ENCODE peak calls at places on chromosomes 13 and 19, in ten cellular contexts. One of them, this sample, is unnamed.
A peak's percentile ranks its signal among the peaks of the same experiment; 100 is the strongest.

GRCh38 chr13:43720780-43721397 is 65.9 kb downstream of the ENOX1 start:
- DNase-seq in T-cell: no peak
- DNase-seq in sciatic nerve: no peak
- DNase-seq in omental fat pad: no peak
- DNase-seq in iPS-NIHi11: no peak
- DNase-seq in fibroblast of lung: no peak
- DNase-seq in NCI-H1105: no peak
- DNase-seq in Daoy: no peak
- DNase-seq in activated CD4-positive, alpha-beta T cell treated with anti-CD3 and anti-CD28 coated beads, Interleukin-2, amount 50 U/mL, for 1 hour: no peak
- DNase-seq in substantia nigra: no peak
- DNase-seq in this sample: no peak

GRCh38 chr19:8131517-8131916 is 17.9 kb downstream of the FBN3 start:
- DNase-seq in T-cell: no peak
- DNase-seq in sciatic nerve: no peak
- DNase-seq in omental fat pad: no peak
- DNase-seq in iPS-NIHi11: no peak
- DNase-seq in fibroblast of lung: no peak
- DNase-seq in NCI-H1105: no peak
- DNase-seq in Daoy: no peak
- DNase-seq in activated CD4-positive, alpha-beta T cell treated with anti-CD3 and anti-CD28 coated beads, Interleukin-2, amount 50 U/mL, for 1 hour: no peak
- DNase-seq in substantia nigra: no peak
- DNase-seq in this sample: no peak

GRCh38 chr19:612941-613340 is 20.4 kb downstream of the POLRMT start:
- DNase-seq in T-cell: no peak
- DNase-seq in sciatic nerve: no peak
- DNase-seq in omental fat pad: no peak
- DNase-seq in iPS-NIHi11: no peak
- DNase-seq in fibroblast of lung: no peak
- DNase-seq in NCI-H1105: no peak
- DNase-seq in Daoy: no peak
- DNase-seq in activated CD4-positive, alpha-beta T cell treated with anti-CD3 and anti-CD28 coated beads, Interleukin-2, amount 50 U/mL, for 1 hour: no peak
- DNase-seq in substantia nigra: no peak
- DNase-seq in this sample: no peak

GRCh38 chr19:40721140-40721486 is 4.2 kb downstream of the ITPKC start:
- DNase-seq in T-cell: no peak
- DNase-seq in sciatic nerve: no peak
- DNase-seq in omental fat pad: no peak
- DNase-seq in iPS-NIHi11: no peak
- DNase-seq in fibroblast of lung: no peak
- DNase-seq in NCI-H1105: no peak
- DNase-seq in Daoy: no peak
- DNase-seq in activated CD4-positive, alpha-beta T cell treated with anti-CD3 and anti-CD28 coated beads, Interleukin-2, amount 50 U/mL, for 1 hour: no peak
- DNase-seq in substantia nigra: no peak
- DNase-seq in this sample: no peak

GRCh38 chr13:41900918-41901317 is 60.0 kb downstream of the VWA8 start:
- DNase-seq in T-cell: no peak
- DNase-seq in sciatic nerve: no peak
- DNase-seq in omental fat pad: no peak
- DNase-seq in iPS-NIHi11: no peak
- DNase-seq in fibroblast of lung: no peak
- DNase-seq in NCI-H1105: no peak
- DNase-seq in Daoy: peak; percentile 3
- DNase-seq in activated CD4-positive, alpha-beta T cell treated with anti-CD3 and anti-CD28 coated beads, Interleukin-2, amount 50 U/mL, for 1 hour: no peak
- DNase-seq in substantia nigra: no peak
- DNase-seq in this sample: no peak

GRCh38 chr13:51765142-51765515 is 38.8 kb downstream of the DHRS12 start:
- DNase-seq in T-cell: no peak
- DNase-seq in sciatic nerve: no peak
- DNase-seq in omental fat pad: no peak
- DNase-seq in iPS-NIHi11: no peak
- DNase-seq in fibroblast of lung: no peak
- DNase-seq in NCI-H1105: no peak
- DNase-seq in Daoy: no peak
- DNase-seq in activated CD4-positive, alpha-beta T cell treated with anti-CD3 and anti-CD28 coated beads, Interleukin-2, amount 50 U/mL, for 1 hour: no peak
- DNase-seq in substantia nigra: no peak
- DNase-seq in this sample: no peak

GRCh38 chr13:32642858-32643257 is 56.6 kb downstream of the PDS5B start:
- DNase-seq in T-cell: no peak
- DNase-seq in sciatic nerve: no peak
- DNase-seq in omental fat pad: no peak
- DNase-seq in iPS-NIHi11: no peak
- DNase-seq in fibroblast of lung: no peak
- DNase-seq in NCI-H1105: no peak
- DNase-seq in Daoy: no peak
- DNase-seq in activated CD4-positive, alpha-beta T cell treated with anti-CD3 and anti-CD28 coated beads, Interleukin-2, amount 50 U/mL, for 1 hour: no peak
- DNase-seq in substantia nigra: no peak
- DNase-seq in this sample: no peak

GRCh38 chr13:61935710-61936109 is 520.1 kb upstream of the PCDH20 start:
- DNase-seq in T-cell: no peak
- DNase-seq in sciatic nerve: no peak
- DNase-seq in omental fat pad: no peak
- DNase-seq in iPS-NIHi11: no peak
- DNase-seq in fibroblast of lung: no peak
- DNase-seq in NCI-H1105: no peak
- DNase-seq in Daoy: no peak
- DNase-seq in activated CD4-positive, alpha-beta T cell treated with anti-CD3 and anti-CD28 coated beads, Interleukin-2, amount 50 U/mL, for 1 hour: no peak
- DNase-seq in substantia nigra: no peak
- DNase-seq in this sample: no peak

GRCh38 chr19:1616875-1617274 is 11.6 kb upstream of the UQCR11 start:
- DNase-seq in T-cell: no peak
- DNase-seq in sciatic nerve: no peak
- DNase-seq in omental fat pad: no peak
- DNase-seq in iPS-NIHi11: no peak
- DNase-seq in fibroblast of lung: no peak
- DNase-seq in NCI-H1105: no peak
- DNase-seq in Daoy: no peak
- DNase-seq in activated CD4-positive, alpha-beta T cell treated with anti-CD3 and anti-CD28 coated beads, Interleukin-2, amount 50 U/mL, for 1 hour: no peak
- DNase-seq in substantia nigra: no peak
- DNase-seq in this sample: no peak

GRCh38 chr13:113802761-113803160 is 43.7 kb downstream of the TMEM255B start:
- DNase-seq in T-cell: no peak
- DNase-seq in sciatic nerve: peak; percentile 51
- DNase-seq in omental fat pad: no peak
- DNase-seq in iPS-NIHi11: no peak
- DNase-seq in fibroblast of lung: no peak
- DNase-seq in NCI-H1105: no peak
- DNase-seq in Daoy: no peak
- DNase-seq in activated CD4-positive, alpha-beta T cell treated with anti-CD3 and anti-CD28 coated beads, Interleukin-2, amount 50 U/mL, for 1 hour: no peak
- DNase-seq in substantia nigra: no peak
- DNase-seq in this sample: no peak

GRCh38 chr13:33125821-33126570 is 109.8 kb downstream of the KL start:
- DNase-seq in T-cell: no peak
- DNase-seq in sciatic nerve: no peak
- DNase-seq in omental fat pad: no peak
- DNase-seq in iPS-NIHi11: peak; percentile 54
- DNase-seq in fibroblast of lung: peak; percentile 97
- DNase-seq in NCI-H1105: no peak
- DNase-seq in Daoy: peak; percentile 90
- DNase-seq in activated CD4-positive, alpha-beta T cell treated with anti-CD3 and anti-CD28 coated beads, Interleukin-2, amount 50 U/mL, for 1 hour: no peak
- DNase-seq in substantia nigra: no peak
- DNase-seq in this sample: no peak

GRCh38 chr19:8877854-8878705 is 45.9 kb downstream of the MBD3L1 start:
- DNase-seq in T-cell: no peak
- DNase-seq in sciatic nerve: no peak
- DNase-seq in omental fat pad: no peak
- DNase-seq in iPS-NIHi11: peak; percentile 26
- DNase-seq in fibroblast of lung: no peak
- DNase-seq in NCI-H1105: no peak
- DNase-seq in Daoy: no peak
- DNase-seq in activated CD4-positive, alpha-beta T cell treated with anti-CD3 and anti-CD28 coated beads, Interleukin-2, amount 50 U/mL, for 1 hour: no peak
- DNase-seq in substantia nigra: no peak
- DNase-seq in this sample: no peak

GRCh38 chr19:53537523-53538377 is at the start of gene ZNF331:
- DNase-seq in T-cell: peak; percentile 91
- DNase-seq in sciatic nerve: peak; percentile 91
- DNase-seq in omental fat pad: peak; percentile 62
- DNase-seq in iPS-NIHi11: peak; percentile 79
- DNase-seq in fibroblast of lung: peak; percentile 71
- DNase-seq in NCI-H1105: no peak
- DNase-seq in Daoy: peak; percentile 63
- DNase-seq in activated CD4-positive, alpha-beta T cell treated with anti-CD3 and anti-CD28 coated beads, Interleukin-2, amount 50 U/mL, for 1 hour: peak; percentile 89
- DNase-seq in substantia nigra: peak; percentile 84
- DNase-seq in this sample: no peak

GRCh38 chr19:56107626-56108351 is 13.3 kb downstream of the ZNF787 start:
- DNase-seq in T-cell: no peak
- DNase-seq in sciatic nerve: no peak
- DNase-seq in omental fat pad: no peak
- DNase-seq in iPS-NIHi11: no peak
- DNase-seq in fibroblast of lung: no peak
- DNase-seq in NCI-H1105: no peak
- DNase-seq in Daoy: no peak
- DNase-seq in activated CD4-positive, alpha-beta T cell treated with anti-CD3 and anti-CD28 coated beads, Interleukin-2, amount 50 U/mL, for 1 hour: no peak
- DNase-seq in substantia nigra: peak; percentile 32
- DNase-seq in this sample: no peak

GRCh38 chr13:106649495-106649894 is 81.6 kb upstream of the ARGLU1 start:
- DNase-seq in T-cell: no peak
- DNase-seq in sciatic nerve: no peak
- DNase-seq in omental fat pad: no peak
- DNase-seq in iPS-NIHi11: no peak
- DNase-seq in fibroblast of lung: peak; percentile 62
- DNase-seq in NCI-H1105: no peak
- DNase-seq in Daoy: peak; percentile 72
- DNase-seq in activated CD4-positive, alpha-beta T cell treated with anti-CD3 and anti-CD28 coated beads, Interleukin-2, amount 50 U/mL, for 1 hour: no peak
- DNase-seq in substantia nigra: no peak
- DNase-seq in this sample: no peak

GRCh38 chr19:37362733-37363132 is 8.2 kb upstream of the ZNF527 start:
- DNase-seq in T-cell: no peak
- DNase-seq in sciatic nerve: no peak
- DNase-seq in omental fat pad: no peak
- DNase-seq in iPS-NIHi11: peak; percentile 64
- DNase-seq in fibroblast of lung: no peak
- DNase-seq in NCI-H1105: no peak
- DNase-seq in Daoy: peak; percentile 7
- DNase-seq in activated CD4-positive, alpha-beta T cell treated with anti-CD3 and anti-CD28 coated beads, Interleukin-2, amount 50 U/mL, for 1 hour: peak; percentile 2
- DNase-seq in substantia nigra: no peak
- DNase-seq in this sample: no peak

GRCh38 chr13:48873598-48873997 is 102.1 kb upstream of the FNDC3A start:
- DNase-seq in T-cell: no peak
- DNase-seq in sciatic nerve: no peak
- DNase-seq in omental fat pad: no peak
- DNase-seq in iPS-NIHi11: peak; percentile 17
- DNase-seq in fibroblast of lung: peak; percentile 28
- DNase-seq in NCI-H1105: no peak
- DNase-seq in Daoy: peak; percentile 32
- DNase-seq in activated CD4-positive, alpha-beta T cell treated with anti-CD3 and anti-CD28 coated beads, Interleukin-2, amount 50 U/mL, for 1 hour: no peak
- DNase-seq in substantia nigra: no peak
- DNase-seq in this sample: no peak

GRCh38 chr19:48628486-48629296 is 8.5 kb downstream of the DBP start:
- DNase-seq in T-cell: no peak
- DNase-seq in sciatic nerve: peak; percentile 71
- DNase-seq in omental fat pad: no peak
- DNase-seq in iPS-NIHi11: no peak
- DNase-seq in fibroblast of lung: no peak
- DNase-seq in NCI-H1105: no peak
- DNase-seq in Daoy: no peak
- DNase-seq in activated CD4-positive, alpha-beta T cell treated with anti-CD3 and anti-CD28 coated beads, Interleukin-2, amount 50 U/mL, for 1 hour: no peak
- DNase-seq in substantia nigra: no peak
- DNase-seq in this sample: no peak

GRCh38 chr13:110409581-110409992 is 102.5 kb downstream of the COL4A2 start:
- DNase-seq in T-cell: no peak
- DNase-seq in sciatic nerve: no peak
- DNase-seq in omental fat pad: no peak
- DNase-seq in iPS-NIHi11: no peak
- DNase-seq in fibroblast of lung: peak; percentile 93
- DNase-seq in NCI-H1105: no peak
- DNase-seq in Daoy: peak; percentile 94
- DNase-seq in activated CD4-positive, alpha-beta T cell treated with anti-CD3 and anti-CD28 coated beads, Interleukin-2, amount 50 U/mL, for 1 hour: no peak
- DNase-seq in substantia nigra: no peak
- DNase-seq in this sample: no peak

GRCh38 chr19:8490395-8490760 is 12.1 kb downstream of the PRAM1 start:
- DNase-seq in T-cell: no peak
- DNase-seq in sciatic nerve: no peak
- DNase-seq in omental fat pad: no peak
- DNase-seq in iPS-NIHi11: no peak
- DNase-seq in fibroblast of lung: no peak
- DNase-seq in NCI-H1105: no peak
- DNase-seq in Daoy: no peak
- DNase-seq in activated CD4-positive, alpha-beta T cell treated with anti-CD3 and anti-CD28 coated beads, Interleukin-2, amount 50 U/mL, for 1 hour: no peak
- DNase-seq in substantia nigra: no peak
- DNase-seq in this sample: no peak

GRCh38 chr13:28574617-28575142 is 79.8 kb upstream of the FLT1 start:
- DNase-seq in T-cell: no peak
- DNase-seq in sciatic nerve: no peak
- DNase-seq in omental fat pad: no peak
- DNase-seq in iPS-NIHi11: no peak
- DNase-seq in fibroblast of lung: peak; percentile 96
- DNase-seq in NCI-H1105: no peak
- DNase-seq in Daoy: peak; percentile 86
- DNase-seq in activated CD4-positive, alpha-beta T cell treated with anti-CD3 and anti-CD28 coated beads, Interleukin-2, amount 50 U/mL, for 1 hour: no peak
- DNase-seq in substantia nigra: no peak
- DNase-seq in this sample: no peak

GRCh38 chr13:28093871-28094270 is 6.5 kb downstream of the FLT3 start:
- DNase-seq in T-cell: no peak
- DNase-seq in sciatic nerve: no peak
- DNase-seq in omental fat pad: no peak
- DNase-seq in iPS-NIHi11: no peak
- DNase-seq in fibroblast of lung: no peak
- DNase-seq in NCI-H1105: no peak
- DNase-seq in Daoy: no peak
- DNase-seq in activated CD4-positive, alpha-beta T cell treated with anti-CD3 and anti-CD28 coated beads, Interleukin-2, amount 50 U/mL, for 1 hour: no peak
- DNase-seq in substantia nigra: no peak
- DNase-seq in this sample: no peak

GRCh38 chr19:57903298-57904174 is 12.9 kb downstream of the ZNF417 start:
- DNase-seq in T-cell: no peak
- DNase-seq in sciatic nerve: no peak
- DNase-seq in omental fat pad: no peak
- DNase-seq in iPS-NIHi11: peak; percentile 27
- DNase-seq in fibroblast of lung: peak; percentile 21
- DNase-seq in NCI-H1105: peak; percentile 21
- DNase-seq in Daoy: peak; percentile 20
- DNase-seq in activated CD4-positive, alpha-beta T cell treated with anti-CD3 and anti-CD28 coated beads, Interleukin-2, amount 50 U/mL, for 1 hour: no peak
- DNase-seq in substantia nigra: no peak
- DNase-seq in this sample: no peak

GRCh38 chr19:4057913-4058695 is 8.6 kb downstream of the ZBTB7A start:
- DNase-seq in T-cell: no peak
- DNase-seq in sciatic nerve: peak; percentile 90
- DNase-seq in omental fat pad: peak; percentile 79
- DNase-seq in iPS-NIHi11: no peak
- DNase-seq in fibroblast of lung: peak; percentile 85
- DNase-seq in NCI-H1105: no peak
- DNase-seq in Daoy: peak; percentile 93
- DNase-seq in activated CD4-positive, alpha-beta T cell treated with anti-CD3 and anti-CD28 coated beads, Interleukin-2, amount 50 U/mL, for 1 hour: peak; percentile 32
- DNase-seq in substantia nigra: no peak
- DNase-seq in this sample: no peak

GRCh38 chr13:72384879-72385278 is 342.6 kb downstream of the MZT1 start:
- DNase-seq in T-cell: no peak
- DNase-seq in sciatic nerve: no peak
- DNase-seq in omental fat pad: no peak
- DNase-seq in iPS-NIHi11: no peak
- DNase-seq in fibroblast of lung: peak; percentile 55
- DNase-seq in NCI-H1105: no peak
- DNase-seq in Daoy: no peak
- DNase-seq in activated CD4-positive, alpha-beta T cell treated with anti-CD3 and anti-CD28 coated beads, Interleukin-2, amount 50 U/mL, for 1 hour: no peak
- DNase-seq in substantia nigra: no peak
- DNase-seq in this sample: no peak

GRCh38 chr13:57375876-57376275 is 208.9 kb downstream of the PRR20E start:
- DNase-seq in T-cell: no peak
- DNase-seq in sciatic nerve: no peak
- DNase-seq in omental fat pad: no peak
- DNase-seq in iPS-NIHi11: no peak
- DNase-seq in fibroblast of lung: no peak
- DNase-seq in NCI-H1105: no peak
- DNase-seq in Daoy: no peak
- DNase-seq in activated CD4-positive, alpha-beta T cell treated with anti-CD3 and anti-CD28 coated beads, Interleukin-2, amount 50 U/mL, for 1 hour: no peak
- DNase-seq in substantia nigra: no peak
- DNase-seq in this sample: no peak